ENCODE peak calls at places on chromosome 7, in eight cellular contexts. One of them, this sample, is unnamed.

GRCh38 chr7:9978111-9979064 is 995.3 kb upstream of the PHF14 start:
- DNase-seq in iris pigment epithelial cell: no peak
- DNase-seq in lung: no peak
- DNase-seq in NT2/D1: no peak
- DNase-seq in colonic mucosa: no peak
- DNase-seq in Kasumi-1: no peak
- DNase-seq in A549: no peak
- DNase-seq in ovary: no peak
- DNase-seq in this sample: no peak

GRCh38 chr7:130430841-130431713 is 9.7 kb downstream of the CEP41 start:
- DNase-seq in Kasumi-1: no peak
- DNase-seq in colonic mucosa: no peak
- DNase-seq in lung: no peak
- DNase-seq in ovary: no peak
- DNase-seq in A549: no peak
- DNase-seq in NT2/D1: no peak
- DNase-seq in iris pigment epithelial cell: peak
- DNase-seq in this sample: peak

GRCh38 chr7:142228681-142229080 is 29.2 kb downstream of the PRSS58 start:
- DNase-seq in iris pigment epithelial cell: no peak
- DNase-seq in colonic mucosa: no peak
- DNase-seq in lung: no peak
- DNase-seq in Kasumi-1: no peak
- DNase-seq in NT2/D1: peak
- DNase-seq in ovary: no peak
- DNase-seq in A549: no peak
- DNase-seq in this sample: no peak

GRCh38 chr7:134449596-134450194 is 9.2 kb downstream of the AKR1B1 start:
- DNase-seq in iris pigment epithelial cell: no peak
- DNase-seq in NT2/D1: no peak
- DNase-seq in Kasumi-1: no peak
- DNase-seq in lung: no peak
- DNase-seq in ovary: no peak
- DNase-seq in colonic mucosa: no peak
- DNase-seq in A549: peak
- DNase-seq in this sample: peak

GRCh38 chr7:74355091-74355490 is 65.9 kb downstream of the CLIP2 start:
- DNase-seq in iris pigment epithelial cell: peak
- DNase-seq in Kasumi-1: peak
- DNase-seq in A549: peak
- DNase-seq in NT2/D1: no peak
- DNase-seq in ovary: peak
- DNase-seq in lung: no peak
- DNase-seq in colonic mucosa: peak
- DNase-seq in this sample: peak

GRCh38 chr7:20508109-20508508 is 107.4 kb upstream of the ABCB5 start:
- DNase-seq in NT2/D1: peak
- DNase-seq in iris pigment epithelial cell: peak
- DNase-seq in A549: peak
- DNase-seq in lung: no peak
- DNase-seq in colonic mucosa: no peak
- DNase-seq in ovary: no peak
- DNase-seq in Kasumi-1: no peak
- DNase-seq in this sample: no peak

GRCh38 chr7:69968969-69969368 is 370.7 kb downstream of the AUTS2 start:
- DNase-seq in NT2/D1: no peak
- DNase-seq in colonic mucosa: no peak
- DNase-seq in lung: no peak
- DNase-seq in iris pigment epithelial cell: no peak
- DNase-seq in ovary: no peak
- DNase-seq in Kasumi-1: no peak
- DNase-seq in A549: no peak
- DNase-seq in this sample: no peak

GRCh38 chr7:128409435-128410091 is at the start of gene IMPDH1:
- DNase-seq in ovary: peak
- DNase-seq in colonic mucosa: peak
- DNase-seq in lung: peak
- DNase-seq in A549: peak
- DNase-seq in Kasumi-1: peak
- DNase-seq in iris pigment epithelial cell: peak
- DNase-seq in NT2/D1: peak
- DNase-seq in this sample: peak

GRCh38 chr7:128796325-128796724 is 4.6 kb downstream of the CCDC136 start:
- DNase-seq in Kasumi-1: no peak
- DNase-seq in A549: no peak
- DNase-seq in iris pigment epithelial cell: peak
- DNase-seq in colonic mucosa: no peak
- DNase-seq in lung: no peak
- DNase-seq in NT2/D1: no peak
- DNase-seq in ovary: no peak
- DNase-seq in this sample: no peak

GRCh38 chr7:41570766-41571165 is 132.1 kb downstream of the INHBA start:
- DNase-seq in colonic mucosa: no peak
- DNase-seq in iris pigment epithelial cell: no peak
- DNase-seq in lung: no peak
- DNase-seq in A549: peak
- DNase-seq in ovary: no peak
- DNase-seq in Kasumi-1: no peak
- DNase-seq in NT2/D1: no peak
- DNase-seq in this sample: no peak

This sample was measured in EL.